ENCODE peak calls at places on chromosomes 3 and 15, in four cellular contexts. J, T, V and N are unnamed samples.

GRCh38 chr3:148146947-148147346 is 550.8 kb upstream of the AGTR1 start:
- DNase-seq in V (no peak), T (no peak), J (peak; percentile 30), N (no peak)

GRCh38 chr3:179589143-179589542 is 15.3 kb downstream of the MRPL47 start:
- DNase-seq in V (no peak), T (no peak), J (no peak), N (no peak)

GRCh38 chr15:59691194-59691805 is 2.2 kb upstream of the BNIP2 start:
- DNase-seq in V (peak; percentile 73), J (peak; percentile 61), T (peak; percentile 16), N (peak; percentile 32)

GRCh38 chr3:45008117-45008516 is 18.0 kb upstream of the CLEC3B start:
- DNase-seq in T (no peak), V (no peak), J (no peak), N (no peak)

GRCh38 chr15:46386356-46386755 is 751.5 kb downstream of the SQOR start:
- DNase-seq in J (peak; percentile 25), V (no peak), T (no peak), N (no peak)

GRCh38 chr3:50164056-50164455 is 8.9 kb downstream of the SEMA3F start:
- DNase-seq in V (no peak), J (peak; percentile 98), T (no peak), N (no peak)

GRCh38 chr15:27059610-27060202 is 88.7 kb downstream of the GABRG3 start:
- DNase-seq in J (peak; percentile 44), V (peak; percentile 7), T (peak; percentile 79), N (peak; percentile 74)

GRCh38 chr3:130508970-130509369 is 8.0 kb upstream of the COL6A6 start:
- DNase-seq in J (no peak), T (no peak), V (no peak), N (no peak)

GRCh38 chr3:47566667-47567066 is 12.0 kb downstream of the CSPG5 start:
- DNase-seq in J (no peak), V (no peak), T (no peak), N (no peak)

GRCh38 chr3:49295489-49296058 is 18.5 kb upstream of the C3orf62 start:
- DNase-seq in V (peak; percentile 57), J (peak; percentile 65), T (peak; percentile 67), N (peak; percentile 12)

GRCh38 chr3:179973931-179974361 is 62.8 kb downstream of the PEX5L start:
- DNase-seq in T (no peak), V (no peak), J (no peak), N (peak; percentile 47)

GRCh38 chr15:52527898-52528464 is 699 bp downstream of the MYO5A start:
- DNase-seq in J (peak; percentile 34), V (peak; percentile 51), T (peak; percentile 64), N (peak; percentile 48)

GRCh38 chr3:114624047-114624445 is 330.2 kb downstream of the TIGIT start:
- DNase-seq in V (no peak), T (no peak), J (no peak), N (no peak)

GRCh38 chr3:141875893-141876380 is 506 bp upstream of the ATP1B3 start:
- DNase-seq in T (peak; percentile 72), J (no peak), V (no peak), N (peak; percentile 56)

GRCh38 chr3:64063207-64063981 is 40.1 kb upstream of the PSMD6 start:
- DNase-seq in V (no peak), T (no peak), J (peak; percentile 69), N (no peak)

GRCh38 chr3:8386221-8386620 is 115.4 kb upstream of the LMCD1 start:
- DNase-seq in J (peak; percentile 47), V (no peak), T (no peak), N (no peak)

GRCh38 chr3:11386413-11387155 is 114.4 kb downstream of the ATG7 start:
- DNase-seq in T (peak; percentile 22), V (no peak), J (peak; percentile 16), N (no peak)

DNA sequence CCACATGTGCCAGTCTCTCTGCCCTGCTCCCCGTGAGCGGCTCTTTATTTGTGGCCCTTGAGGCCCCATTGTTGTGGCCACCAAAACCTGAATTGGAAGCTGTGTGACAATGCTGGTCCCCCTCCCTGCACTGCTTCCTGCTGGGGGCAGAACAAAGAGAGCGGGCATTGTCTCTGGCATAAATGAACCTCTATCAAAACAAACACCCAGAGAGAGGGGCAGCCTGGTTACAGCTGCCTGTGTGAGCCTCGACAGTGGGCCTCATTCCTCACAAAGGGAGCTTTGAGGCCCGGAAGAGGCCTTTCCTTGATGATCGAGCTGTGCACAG is 152.9 kb downstream of the IGF1R start:
- DNase-seq in T (no peak), J (no peak), V (no peak), N (peak; percentile 37)
- H3K4me1 ChIP-seq in T (peaks cover 46% of the 10 kb centered on the region), J (peaks cover 37% of the 10 kb centered on the region), V (peaks cover 3% of the 10 kb centered on the region), N (peaks cover 31% of the 10 kb centered on the region)

GRCh38 chr15:83512459-83512858 is 65.3 kb downstream of the SH3GL3 start:
- DNase-seq in V (no peak), T (no peak), J (no peak), N (no peak)

GRCh38 chr15:83515171-83515570 is 68.0 kb downstream of the SH3GL3 start:
- DNase-seq in V (no peak), J (no peak), T (no peak), N (peak; percentile 72)

GRCh38 chr15:83514584-83514983 is 67.4 kb downstream of the SH3GL3 start:
- DNase-seq in V (no peak), J (no peak), T (no peak), N (peak; percentile 25)

GRCh38 chr15:83516935-83517334 is 69.8 kb downstream of the SH3GL3 start:
- DNase-seq in J (peak; percentile 51), T (no peak), V (no peak), N (no peak)
- H3K27me3 ChIP-seq in J (no peaks in the 10 kb centered on the region), T (no peaks in the 10 kb centered on the region), V (peaks cover 3% of the 10 kb centered on the region), N (no peaks in the 10 kb centered on the region)

GRCh38 chr3:30687930-30688570 is 81.6 kb downstream of the TGFBR2 start:
- DNase-seq in V (no peak), T (no peak), J (no peak), N (no peak)

GRCh38 chr3:30686799-30687198 is 80.4 kb downstream of the TGFBR2 start:
- DNase-seq in J (no peak), V (no peak), T (no peak), N (no peak)

GRCh38 chr3:30689202-30689641 is 82.8 kb downstream of the TGFBR2 start:
- DNase-seq in T (peak; percentile 71), J (peak; percentile 93), V (peak; percentile 42), N (no peak)

GRCh38 chr3:30690199-30690598 is 83.8 kb downstream of the TGFBR2 start:
- DNase-seq in J (no peak), T (no peak), V (no peak), N (no peak)

GRCh38 chr3:30688776-30689175 is 82.4 kb downstream of the TGFBR2 start:
- DNase-seq in T (no peak), V (no peak), J (no peak), N (no peak)
- H3K36me3 ChIP-seq in T (peaks cover 18% of the 10 kb centered on the region), V (peaks cover 64% of the 10 kb centered on the region), J (peaks cover 73% of the 10 kb centered on the region), N (peaks cover 4% of the 10 kb centered on the region)

GRCh38 chr15:61907753-61908086 is 152.5 kb downstream of the VPS13C start:
- DNase-seq in J (no peak), T (no peak), V (no peak), N (no peak)
- H3K4me1 ChIP-seq in J (peaks cover 15% of the 10 kb centered on the region), T (no peaks in the 10 kb centered on the region), V (no peaks in the 10 kb centered on the region), N (no peaks in the 10 kb centered on the region)

GRCh38 chr15:43270676-43271306 is 4.1 kb upstream of the TGM5 start:
- DNase-seq in V (peak; percentile 63), J (no peak), T (no peak), N (no peak)
- H3K27me3 ChIP-seq in V (no peaks in the 10 kb centered on the region), J (peaks cover 13% of the 10 kb centered on the region), T (peaks cover 24% of the 10 kb centered on the region), N (peaks cover 3% of the 10 kb centered on the region)

GRCh38 chr3:38186781-38187180 is 21.4 kb downstream of the OXSR1 start:
- DNase-seq in T (no peak), J (no peak), V (no peak), N (no peak)
- H3K36me3 ChIP-seq in T (peaks cover 47% of the 10 kb centered on the region), J (peaks cover 72% of the 10 kb centered on the region), V (peaks cover 32% of the 10 kb centered on the region), N (peaks cover 25% of the 10 kb centered on the region)